ENCODE peak calls at places on chromosomes 16 and 17, in five cellular contexts. One of them, this sample, is unnamed.

GRCh38 chr17:81666342-81667191 is at the start of the genes CCDC137 and OXLD1:
- DNase-seq in GM12878: peak; percentile 76
- DNase-seq in stomach: peak; percentile 98
- DNase-seq in breast epithelium: peak; percentile 93
- DNase-seq in A549: peak; percentile 97
- DNase-seq in this sample: peak; percentile 97

GRCh38 chr16:85659805-85660511 is 28.8 kb downstream of the GINS2 start:
- DNase-seq in GM12878: no peak
- DNase-seq in stomach: peak; percentile 70
- DNase-seq in breast epithelium: peak; percentile 70
- DNase-seq in A549: peak; percentile 88
- DNase-seq in this sample: peak; percentile 84

GRCh38 chr17:78498848-78499247 is 78.3 kb downstream of the DNAH17 start:
- DNase-seq in GM12878: no peak
- DNase-seq in stomach: no peak
- DNase-seq in breast epithelium: no peak
- DNase-seq in A549: no peak
- DNase-seq in this sample: no peak

GRCh38 chr17:51611585-51611984 is 351.2 kb downstream of the UTP18 start:
- DNase-seq in GM12878: no peak
- DNase-seq in stomach: no peak
- DNase-seq in breast epithelium: no peak
- DNase-seq in A549: no peak
- DNase-seq in this sample: no peak

GRCh38 chr17:63785556-63785955 is 11.6 kb downstream of the DDX42 start:
- DNase-seq in GM12878: no peak
- DNase-seq in stomach: no peak
- DNase-seq in breast epithelium: no peak
- DNase-seq in A549: no peak
- DNase-seq in this sample: no peak

GRCh38 chr17:75910699-75911098 is 6.0 kb upstream of the MRPL38 start:
- DNase-seq in GM12878: no peak
- DNase-seq in stomach: peak; percentile 68
- DNase-seq in breast epithelium: no peak
- DNase-seq in A549: no peak
- DNase-seq in this sample: no peak

GRCh38 chr17:32482568-32483320 is 4.0 kb upstream of the CDK5R1 start:
- DNase-seq in GM12878: no peak
- DNase-seq in stomach: no peak
- DNase-seq in breast epithelium: no peak
- DNase-seq in A549: no peak
- DNase-seq in this sample: no peak

GRCh38 chr17:19309701-19310100 is 52.8 kb downstream of the B9D1 start:
- DNase-seq in GM12878: no peak
- DNase-seq in stomach: no peak
- DNase-seq in breast epithelium: no peak
- DNase-seq in A549: no peak
- DNase-seq in this sample: no peak

GRCh38 chr17:8492121-8492520 is 56.4 kb downstream of the NDEL1 start:
- DNase-seq in GM12878: no peak
- DNase-seq in stomach: no peak
- DNase-seq in breast epithelium: no peak
- DNase-seq in A549: no peak
- DNase-seq in this sample: no peak

GRCh38 chr16:17313085-17313611 is 157.6 kb downstream of the XYLT1 start:
- DNase-seq in GM12878: no peak
- DNase-seq in stomach: no peak
- DNase-seq in breast epithelium: peak; percentile 96
- DNase-seq in A549: no peak
- DNase-seq in this sample: no peak

GRCh38 chr17:77836557-77837041 is 121.9 kb upstream of the TNRC6C start:
- DNase-seq in GM12878: no peak
- DNase-seq in stomach: no peak
- DNase-seq in breast epithelium: peak; percentile 68
- DNase-seq in A549: no peak
- DNase-seq in this sample: peak; percentile 20

GRCh38 chr17:70318061-70318460 is 148.7 kb downstream of the KCNJ2 start:
- DNase-seq in GM12878: no peak
- DNase-seq in stomach: no peak
- DNase-seq in breast epithelium: no peak
- DNase-seq in A549: no peak
- DNase-seq in this sample: no peak

GRCh38 chr17:76007850-76008165 is 7.2 kb downstream of the CDK3 start:
- DNase-seq in GM12878: no peak
- DNase-seq in stomach: no peak
- DNase-seq in breast epithelium: no peak
- DNase-seq in A549: no peak
- DNase-seq in this sample: no peak

GRCh38 chr16:87037012-87037411 is 280.2 kb downstream of the C16orf95 start:
- DNase-seq in GM12878: no peak
- DNase-seq in stomach: no peak
- DNase-seq in breast epithelium: no peak
- DNase-seq in A549: no peak
- DNase-seq in this sample: no peak

GRCh38 chr17:3558603-3559269 is 1.1 kb upstream of the TRPV3 start:
- DNase-seq in GM12878: peak; percentile 87
- DNase-seq in stomach: peak; percentile 48
- DNase-seq in breast epithelium: peak; percentile 63
- DNase-seq in A549: no peak
- DNase-seq in this sample: peak; percentile 89

GRCh38 chr16:28933176-28933575 is 1.4 kb downstream of the CD19 start:
- DNase-seq in GM12878: no peak
- DNase-seq in stomach: no peak
- DNase-seq in breast epithelium: no peak
- DNase-seq in A549: no peak
- DNase-seq in this sample: no peak

DNA sequence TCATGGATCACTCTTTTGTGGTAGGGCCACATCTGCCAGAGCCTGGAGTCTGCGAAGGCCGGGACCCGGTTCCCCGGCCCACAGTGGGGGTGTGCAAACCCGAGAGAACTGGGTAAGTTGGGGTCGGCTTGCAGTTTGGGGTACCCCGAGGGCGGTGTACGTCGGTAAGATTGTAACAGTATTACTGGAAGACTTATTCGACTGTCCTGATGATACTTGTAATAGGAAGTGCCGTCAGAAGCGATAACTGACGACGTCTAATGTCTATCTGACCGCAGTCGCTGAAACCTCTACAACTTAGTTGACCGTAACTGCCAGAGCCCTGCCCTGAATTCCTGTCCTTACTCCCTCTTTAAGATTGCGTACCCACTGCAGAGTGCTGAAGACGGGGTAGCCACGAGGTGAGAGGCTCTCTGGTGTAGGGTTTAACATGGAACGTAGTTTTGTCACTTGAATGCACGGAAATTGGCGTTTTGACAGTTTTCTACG is 24.0 kb downstream of the TRPV2 start:
- DNase-seq in GM12878: no peak
- DNase-seq in stomach: no peak
- DNase-seq in breast epithelium: no peak
- DNase-seq in A549: no peak
- DNase-seq in this sample: peak; percentile 32
- TF ChIP-seq POLR2A in GM12878: no peak
- TF ChIP-seq POLR2A in stomach: no peak
- TF ChIP-seq POLR2A in breast epithelium: no peak
- TF ChIP-seq POLR2A in A549: no peak
- TF ChIP-seq POLR2A in this sample: no peak

GRCh38 chr16:67993207-67994036 is 5.9 kb downstream of the DPEP2 start:
- DNase-seq in GM12878: no peak
- DNase-seq in stomach: peak; percentile 82
- DNase-seq in breast epithelium: peak; percentile 28
- DNase-seq in A549: peak; percentile 80
- DNase-seq in this sample: peak; percentile 94
- TF ChIP-seq POLR2A in GM12878: peak; percentile 70
- TF ChIP-seq POLR2A in stomach: no peak
- TF ChIP-seq POLR2A in breast epithelium: no peak
- TF ChIP-seq POLR2A in A549: no peak
- TF ChIP-seq POLR2A in this sample: peak; percentile 42

GRCh38 chr16:3056336-3057180 is 8.9 kb upstream of the IL32 start:
- DNase-seq in GM12878: no peak
- DNase-seq in stomach: no peak
- DNase-seq in breast epithelium: no peak
- DNase-seq in A549: no peak
- DNase-seq in this sample: no peak
- TF ChIP-seq POLR2A in GM12878: no peak
- TF ChIP-seq POLR2A in stomach: no peak
- TF ChIP-seq POLR2A in breast epithelium: no peak
- TF ChIP-seq POLR2A in A549: no peak
- TF ChIP-seq POLR2A in this sample: no peak

GRCh38 chr17:41750866-41751265 is 16.4 kb upstream of the HAP1 start:
- DNase-seq in GM12878: no peak
- DNase-seq in stomach: no peak
- DNase-seq in breast epithelium: no peak
- DNase-seq in A549: no peak
- DNase-seq in this sample: no peak
- TF ChIP-seq POLR2A in GM12878: no peak
- TF ChIP-seq POLR2A in stomach: no peak
- TF ChIP-seq POLR2A in breast epithelium: no peak
- TF ChIP-seq POLR2A in A549: no peak
- TF ChIP-seq POLR2A in this sample: no peak

DNA sequence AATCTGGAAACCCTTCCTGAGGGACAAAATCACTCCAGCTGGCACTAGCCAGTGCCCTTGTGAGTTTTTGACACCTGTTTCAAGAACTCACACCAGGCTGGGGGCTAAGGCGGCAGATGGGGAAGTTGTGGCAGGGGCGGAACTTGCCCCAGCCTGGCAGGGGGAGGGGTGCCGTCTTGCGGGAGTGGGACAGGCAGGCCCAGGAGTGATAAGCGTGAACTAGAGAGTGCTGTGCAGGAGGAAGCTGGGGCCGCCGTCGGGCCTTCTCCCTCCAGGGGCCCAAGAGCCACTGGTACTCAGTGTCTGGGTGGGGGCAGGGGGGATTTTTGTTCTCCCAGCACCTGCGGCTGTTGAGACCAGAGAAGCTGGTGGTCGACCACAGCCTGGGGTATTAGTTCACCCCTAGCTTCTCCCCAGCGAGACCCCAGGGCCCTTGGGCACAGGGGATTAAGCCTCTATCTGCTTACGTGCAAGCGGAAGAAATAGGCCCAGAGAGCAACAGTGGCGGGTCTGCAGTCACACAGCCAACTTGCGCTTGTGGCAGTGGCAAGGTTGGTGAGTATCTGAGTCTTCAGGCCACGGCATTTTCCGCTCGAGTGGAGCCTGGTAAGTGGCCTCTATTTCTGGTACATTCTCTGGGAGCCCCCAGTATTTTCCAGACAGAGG is 40.1 kb upstream of the PLCG2 start:
- DNase-seq in GM12878: no peak
- DNase-seq in stomach: peak; percentile 44
- DNase-seq in breast epithelium: no peak
- DNase-seq in A549: no peak
- DNase-seq in this sample: no peak
- TF ChIP-seq POLR2A in GM12878: peak; percentile 48
- TF ChIP-seq POLR2A in stomach: no peak
- TF ChIP-seq POLR2A in breast epithelium: no peak
- TF ChIP-seq POLR2A in A549: no peak
- TF ChIP-seq POLR2A in this sample: no peak

DNA sequence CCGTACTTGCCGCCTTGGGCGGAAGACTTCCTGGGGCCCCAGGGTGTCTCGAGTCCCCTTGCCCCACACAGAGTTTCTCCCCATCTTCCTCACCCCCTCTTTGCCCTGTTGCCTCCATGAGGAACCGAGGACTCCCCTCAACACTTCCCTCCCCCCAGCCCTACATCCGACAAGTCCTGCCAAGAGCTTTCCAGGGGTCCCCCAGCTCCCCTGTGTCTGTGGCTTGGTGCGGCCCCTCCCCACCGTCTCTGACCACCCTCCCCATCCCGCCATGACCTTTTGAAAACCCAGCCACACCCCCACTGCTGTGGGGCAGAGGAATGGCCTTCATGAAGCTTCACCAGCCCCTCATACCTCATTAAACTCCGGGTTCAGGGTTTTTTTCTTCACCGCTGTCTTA is 11.4 kb downstream of the SCGB1C2 start:
- DNase-seq in GM12878: no peak
- DNase-seq in stomach: no peak
- DNase-seq in breast epithelium: no peak
- DNase-seq in A549: no peak
- DNase-seq in this sample: no peak
- TF ChIP-seq POLR2A in GM12878: no peak
- TF ChIP-seq POLR2A in stomach: no peak
- TF ChIP-seq POLR2A in breast epithelium: no peak
- TF ChIP-seq POLR2A in A549: no peak
- TF ChIP-seq POLR2A in this sample: no peak

DNA sequence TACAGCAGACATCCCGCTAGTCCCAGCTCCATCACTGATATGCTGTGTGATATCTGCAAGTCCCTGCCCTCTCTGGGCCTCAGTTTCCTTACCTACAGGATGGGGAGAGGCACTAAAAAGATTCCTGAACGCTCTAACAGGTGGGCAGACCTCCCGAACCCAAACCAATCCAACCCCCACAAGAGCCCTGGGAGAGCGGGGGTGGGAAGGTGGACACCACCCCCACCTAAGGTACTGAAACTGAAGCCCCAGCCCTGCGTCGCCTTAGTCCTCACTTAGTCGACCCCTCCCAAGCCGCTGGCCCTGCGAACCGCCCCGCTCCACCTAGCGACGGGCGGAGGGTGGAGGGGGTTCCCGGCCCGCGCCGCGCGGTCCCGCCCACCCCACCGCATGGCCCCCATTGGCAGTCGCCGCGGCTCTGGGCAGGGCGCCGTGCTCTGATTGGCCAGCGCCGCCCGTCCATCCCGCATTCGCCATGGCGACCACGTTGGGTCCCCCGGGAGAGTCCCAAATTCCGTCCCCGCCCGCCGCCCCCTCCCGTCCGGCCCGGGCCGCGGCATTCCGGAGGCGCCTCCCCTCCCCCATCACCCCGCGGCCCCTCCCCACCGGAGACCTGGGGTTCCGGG is 578 bp downstream of the CCDC102A start:
- DNase-seq in GM12878: no peak
- DNase-seq in stomach: peak; percentile 95
- DNase-seq in breast epithelium: peak; percentile 94
- DNase-seq in A549: peak; percentile 98
- DNase-seq in this sample: peak; percentile 94
- TF ChIP-seq POLR2A in GM12878: no peak
- TF ChIP-seq POLR2A in stomach: no peak
- TF ChIP-seq POLR2A in breast epithelium: no peak
- TF ChIP-seq POLR2A in A549: peak; percentile 32
- TF ChIP-seq POLR2A in this sample: no peak

DNA sequence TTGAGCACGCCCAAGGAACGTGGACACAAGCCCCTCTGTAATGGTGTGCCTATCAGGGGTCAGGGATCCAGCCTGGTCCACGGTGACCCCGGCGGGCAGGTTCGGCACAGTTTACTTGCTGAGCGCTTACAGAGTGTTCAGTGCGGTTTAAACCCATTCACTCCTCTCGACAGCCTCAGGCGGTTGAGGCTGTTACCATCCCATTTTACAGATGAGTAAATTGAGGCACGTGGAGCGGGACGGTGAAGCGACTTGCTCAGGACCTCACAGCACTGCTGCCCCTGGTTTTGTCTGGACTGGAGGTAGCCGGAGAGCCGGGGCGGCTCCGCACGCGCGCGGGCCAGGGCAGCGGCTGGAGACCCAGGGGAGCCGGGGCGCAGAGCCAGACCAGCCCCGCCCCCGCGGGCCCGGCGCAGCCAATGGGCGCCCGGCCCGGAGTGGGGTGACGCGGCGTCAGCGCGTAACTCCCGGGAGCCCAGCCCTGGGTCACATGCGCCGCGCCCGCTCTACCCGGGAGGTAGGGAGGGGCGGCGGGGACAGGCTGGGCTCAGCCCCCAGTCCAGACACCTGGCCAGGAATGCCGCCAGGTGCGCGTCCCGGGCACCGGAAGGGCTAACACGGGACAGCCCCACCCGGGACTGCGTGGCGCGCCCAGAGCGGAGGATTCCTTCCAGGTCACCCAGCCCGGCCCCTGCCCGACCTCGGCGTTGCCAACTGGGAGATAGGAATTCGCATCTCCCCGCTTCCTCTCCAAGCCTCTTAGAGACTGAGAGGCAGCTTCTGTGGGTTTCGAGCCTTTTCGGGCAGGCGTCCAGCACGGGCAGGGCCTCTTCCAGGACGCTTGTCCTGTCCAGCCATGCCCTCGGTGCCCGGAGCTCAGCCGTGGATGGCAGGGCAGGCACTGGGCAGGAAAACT is 3.3 kb upstream of the SREBF1 start:
- DNase-seq in GM12878: no peak
- DNase-seq in stomach: peak; percentile 96
- DNase-seq in breast epithelium: peak; percentile 93
- DNase-seq in A549: peak; percentile 95
- DNase-seq in this sample: peak; percentile 83
- TF ChIP-seq POLR2A in GM12878: peak; percentile 92
- TF ChIP-seq POLR2A in stomach: no peak
- TF ChIP-seq POLR2A in breast epithelium: peak; percentile 77
- TF ChIP-seq POLR2A in A549: peak; percentile 65
- TF ChIP-seq POLR2A in this sample: peak; percentile 88

This sample was measured in Peyer's patch.